ENCODE peak calls at places on chromosomes 6 and 20, in four cellular contexts. X is suprapubic skin, A is prostate gland, N is GM12891. Z is an unnamed sample.

GRCh38 chr6:45445749-45446454 is 68.2 kb upstream of the SUPT3H start:
- DNase-seq in X (peak; percentile 70), A (peak; percentile 89), N (no peak), Z (no peak)

GRCh38 chr6:85576479-85576878 is 17.2 kb downstream of the SNX14 start:
- DNase-seq in X (no peak), A (no peak), N (no peak), Z (no peak)

GRCh38 chr20:51116765-51117686 is 94.1 kb upstream of the KCNG1 start:
- DNase-seq in X (no peak), A (no peak), N (no peak), Z (no peak)

GRCh38 chr20:54598351-54598750 is 123.0 kb downstream of the DOK5 start:
- DNase-seq in X (no peak), A (no peak), N (no peak), Z (no peak)

GRCh38 chr20:14406495-14406894 is 69.1 kb upstream of the FLRT3 start:
- DNase-seq in X (no peak), A (no peak), N (no peak), Z (no peak)

GRCh38 chr6:6766230-6766905 is 177.8 kb downstream of the LY86 start:
- DNase-seq in X (no peak), A (no peak), N (no peak), Z (no peak)

GRCh38 chr6:17768388-17768787 is 61.7 kb upstream of the NUP153 start:
- DNase-seq in X (no peak), A (no peak), N (no peak), Z (no peak)

GRCh38 chr20:11935754-11936551 is 18.3 kb downstream of the BTBD3 start:
- DNase-seq in X (no peak), A (no peak), N (no peak), Z (no peak)

GRCh38 chr20:41373851-41374567 is 7.4 kb upstream of the EMILIN3 start:
- DNase-seq in X (no peak), A (no peak), N (no peak), Z (no peak)

GRCh38 chr6:66032626-66033025 is 325.6 kb upstream of the EYS start:
- DNase-seq in X (no peak), A (no peak), N (no peak), Z (no peak)

GRCh38 chr6:143313163-143313562 is 137.3 kb downstream of the ADAT2 start:
- DNase-seq in X (no peak), A (no peak), N (no peak), Z (no peak)

GRCh38 chr20:49578436-49578835 is 10.5 kb upstream of the PTGIS start:
- DNase-seq in X (peak; percentile 42), A (no peak), N (no peak), Z (no peak)

GRCh38 chr6:422423-423061 is 31.0 kb downstream of the IRF4 start:
- DNase-seq in X (no peak), A (no peak), N (peak; percentile 75), Z (peak; percentile 52)

GRCh38 chr6:157885211-157885788 is 62.3 kb downstream of the SNX9 start:
- DNase-seq in X (no peak), A (no peak), N (no peak), Z (no peak)

GRCh38 chr6:29705389-29706231 is 17.6 kb upstream of the HLA-F start:
- DNase-seq in X (no peak), A (no peak), N (no peak), Z (no peak)

GRCh38 chr20:57847104-57847503 is 137.3 kb upstream of the PMEPA1 start:
- DNase-seq in X (no peak), A (no peak), N (no peak), Z (no peak)

GRCh38 chr6:71107935-71108420 is 151.1 kb upstream of the B3GAT2 start:
- DNase-seq in X (no peak), A (no peak), N (no peak), Z (no peak)

GRCh38 chr6:147868493-147869222 is 360.2 kb downstream of the SAMD5 start:
- DNase-seq in X (no peak), A (no peak), N (no peak), Z (no peak)

GRCh38 chr6:168737481-168737880 is 296.5 kb downstream of the SMOC2 start:
- DNase-seq in X (no peak), A (no peak), N (no peak), Z (no peak)

GRCh38 chr20:10239954-10240353 is 21.3 kb downstream of the SNAP25 start:
- DNase-seq in X (no peak), A (peak; percentile 21), N (no peak), Z (no peak)

GRCh38 chr6:7219310-7219709 is 93.7 kb downstream of the SSR1 start:
- DNase-seq in X (no peak), A (no peak), N (no peak), Z (no peak)

GRCh38 chr6:128482642-128483041 is 37.8 kb downstream of the PTPRK start:
- DNase-seq in X (no peak), A (no peak), N (no peak), Z (no peak)

GRCh38 chr20:1338096-1338495 is 9.2 kb upstream of the SDCBP2 start:
- DNase-seq in X (peak; percentile 58), A (no peak), N (no peak), Z (no peak)

GRCh38 chr6:137792160-137793033 is 74.7 kb upstream of the TNFAIP3 start:
- DNase-seq in X (no peak), A (no peak), N (no peak), Z (no peak)

GRCh38 chr6:106752641-106753040 is 123.3 kb downstream of the QRSL1 start:
- DNase-seq in X (no peak), A (no peak), N (no peak), Z (no peak)

GRCh38 chr6:137904822-137905617 is 38.0 kb downstream of the TNFAIP3 start:
- DNase-seq in X (no peak), A (no peak), N (no peak), Z (no peak)

DNA sequence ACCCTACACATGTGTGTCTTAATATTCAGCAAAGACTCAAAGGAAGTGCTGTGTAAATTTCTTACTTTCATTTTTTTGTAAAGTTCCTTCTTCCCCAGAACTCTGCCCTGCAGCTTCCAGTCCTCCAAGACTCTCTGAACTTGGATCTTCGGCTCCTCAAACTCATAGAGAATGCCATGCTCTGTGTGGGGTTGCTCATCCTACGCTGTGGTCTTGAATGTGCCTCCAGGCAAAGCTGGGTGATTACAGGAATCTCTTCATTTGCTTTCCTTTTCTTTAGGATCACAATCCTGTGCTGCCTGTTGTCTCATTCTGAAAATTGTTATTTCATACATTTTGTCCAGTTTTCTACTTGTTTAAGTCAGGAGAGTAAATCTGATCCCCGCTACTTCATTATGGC is 14.5 kb upstream of the CDC5L start:
- DNase-seq in X (no peak), A (no peak), N (no peak), Z (no peak)
- TF ChIP-seq POLR2AphosphoS5 in X (no peak), A (no peak), N (no peak), Z (no peak)

GRCh38 chr6:51001399-51001798 is 182.7 kb downstream of the TFAP2B start:
- DNase-seq in X (no peak), A (no peak), N (no peak), Z (no peak)

GRCh38 chr6:51004380-51004779 is 185.7 kb downstream of the TFAP2B start:
- DNase-seq in X (no peak), A (no peak), N (no peak), Z (no peak)

GRCh38 chr6:50995036-50995435 is 176.4 kb downstream of the TFAP2B start:
- DNase-seq in X (no peak), A (no peak), N (no peak), Z (no peak)

GRCh38 chr6:50994026-50994720 is 175.5 kb downstream of the TFAP2B start:
- DNase-seq in X (no peak), A (no peak), N (no peak), Z (no peak)

DNA sequence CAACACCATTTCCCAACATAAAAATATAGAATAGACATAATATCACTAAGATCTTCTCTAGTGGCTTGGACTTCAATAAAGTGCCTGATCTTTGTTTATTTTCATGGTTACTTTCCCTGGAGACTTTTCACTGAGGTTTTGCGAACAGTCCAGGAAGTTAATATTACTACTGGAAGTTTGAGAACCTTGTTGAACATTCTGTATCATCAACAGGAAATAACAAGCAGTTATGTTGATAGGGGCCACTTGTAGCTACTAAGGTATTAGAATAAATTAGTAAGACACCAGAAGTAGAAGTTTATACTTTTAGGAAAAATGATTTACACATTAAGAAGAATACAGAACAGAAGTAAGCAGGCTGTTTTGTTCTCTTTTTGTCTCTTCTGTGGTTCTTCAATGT is 180.2 kb downstream of the TFAP2B start:
- DNase-seq in X (no peak), A (no peak), N (no peak), Z (no peak)
- TF ChIP-seq POLR2A in X (no peak), A (no peak), N (no peak), Z (no peak)

GRCh38 chr6:156485145-156485544 is 292.0 kb upstream of the ARID1B start:
- DNase-seq in X (no peak), A (no peak), N (no peak), Z (no peak)
- TF ChIP-seq POLR2AphosphoS5 in X (no peak), A (no peak), N (no peak), Z (no peak)

GRCh38 chr6:36423101-36423824 is 19.4 kb downstream of the PXT1 start:
- DNase-seq in X (peak; percentile 99), A (peak; percentile 99), N (peak; percentile 93), Z (peak; percentile 93)
- TF ChIP-seq POLR2A in X (no peak), A (peak; percentile 72), N (peak; percentile 46), Z (peak; percentile 75)

GRCh38 chr6:94215614-94216013 is 796.3 kb upstream of the EPHA7 start:
- DNase-seq in X (no peak), A (no peak), N (no peak), Z (no peak)
- TF ChIP-seq POLR2AphosphoS5 in X (no peak), A (no peak), N (no peak), Z (no peak)

DNA sequence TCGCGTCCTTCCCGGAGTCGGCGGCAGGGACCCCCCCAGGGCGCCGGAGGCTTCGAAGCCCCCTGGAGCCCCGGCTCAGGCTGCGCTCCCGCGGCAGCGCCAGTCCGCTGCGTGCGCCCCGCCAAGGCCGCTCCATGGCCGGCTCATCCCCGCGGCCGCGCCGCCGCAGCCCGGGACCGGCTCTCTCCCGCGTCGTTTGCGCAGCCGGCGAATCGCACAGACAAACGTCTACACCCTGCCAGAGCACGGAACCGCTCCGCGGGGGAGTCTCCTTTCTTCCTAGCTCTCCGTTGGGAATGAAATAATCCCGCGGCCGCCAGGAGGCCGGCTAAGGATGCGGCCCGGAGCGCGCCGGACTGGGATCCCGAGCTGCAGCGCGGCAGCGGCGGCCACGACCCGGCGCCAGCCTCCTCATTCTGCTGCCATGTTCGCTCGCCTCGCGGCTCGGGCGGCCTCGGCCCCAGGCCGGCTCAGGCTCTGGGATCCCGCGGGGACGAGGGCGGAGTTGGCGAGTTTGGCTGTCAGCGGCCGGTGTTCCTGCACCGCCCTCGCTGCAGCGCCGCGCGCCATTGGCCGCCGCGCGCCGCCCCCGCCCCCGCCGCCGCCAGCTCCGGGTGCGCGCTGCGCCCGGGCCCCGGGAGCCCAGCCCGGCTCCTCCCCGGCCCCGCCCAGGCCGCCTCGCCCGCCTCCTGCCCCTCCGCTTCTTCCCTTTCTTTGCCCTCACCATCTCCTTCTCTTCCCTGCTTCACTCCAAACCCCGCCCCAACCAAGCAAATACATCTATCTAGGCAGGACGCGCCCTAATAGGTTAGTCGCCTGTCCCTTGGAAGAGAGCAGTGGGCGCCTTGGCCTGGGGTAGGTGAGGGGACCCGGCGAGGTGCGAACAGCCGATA is at the start of gene GFOD1:
- DNase-seq in X (peak; percentile 86), A (peak; percentile 83), N (peak; percentile 84), Z (peak; percentile 84)
- TF ChIP-seq POLR2A in X (no peak), A (peak; percentile 83), N (peak; percentile 50), Z (peak; percentile 77)

GRCh38 chr6:119482850-119483285 is 133.3 kb upstream of the MAN1A1 start:
- DNase-seq in X (no peak), A (no peak), N (no peak), Z (no peak)
- TF ChIP-seq POLR2AphosphoS5 in X (no peak), A (no peak), N (no peak), Z (no peak)

Z was measured in GM12892.